ENCODE peak calls at places on chromosome 15, in six cellular contexts. M is cardiac fibroblast, I is GM13977, U is mucosa of descending colon, T is GM12865, L is natural killer cell. O is an unnamed sample.

GRCh38 chr15:96186105-96186504 is 144.4 kb upstream of the NR2F2 start:
- DNase-seq in L (no peak), I (no peak), T (peak; percentile 3), M (no peak), U (no peak), O (no peak)

GRCh38 chr15:60326824-60327654 is 70.7 kb downstream of the ANXA2 start:
- DNase-seq in T (peak; percentile 57), M (peak; percentile 78), U (peak; percentile 53), I (peak; percentile 38), L (no peak), O (peak; percentile 47)

GRCh38 chr15:75684648-75685047 is 28.0 kb downstream of the CSPG4 start:
- DNase-seq in U (no peak), M (no peak), L (no peak), I (no peak), T (no peak), O (no peak)

GRCh38 chr15:90046846-90047481 is 45.8 kb downstream of the ZNF710 start:
- DNase-seq in I (peak; percentile 58), M (no peak), T (peak; percentile 63), U (peak; percentile 85), L (no peak), O (no peak)

GRCh38 chr15:87369269-87369668 is 887.3 kb downstream of the NTRK3 start:
- DNase-seq in U (no peak), L (no peak), I (no peak), M (peak; percentile 97), T (no peak), O (no peak)

GRCh38 chr15:83753872-83754493 is 100.1 kb downstream of the ADAMTSL3 start:
- DNase-seq in T (no peak), L (no peak), M (no peak), I (no peak), U (no peak), O (no peak)

GRCh38 chr15:93121994-93122910 is 33.2 kb upstream of the RGMA start:
- DNase-seq in U (no peak), M (no peak), T (peak; percentile 7), L (no peak), I (no peak), O (no peak)

GRCh38 chr15:89457086-89457485 is 39.3 kb downstream of the RHCG start:
- DNase-seq in I (no peak), T (peak; percentile 62), L (no peak), U (no peak), M (peak; percentile 54), O (no peak)

GRCh38 chr15:83304861-83305661 is 20.6 kb upstream of the BNC1 start:
- DNase-seq in M (no peak), L (no peak), U (no peak), T (peak; percentile 5), I (no peak), O (no peak)

GRCh38 chr15:69973102-69973714 is 124.5 kb downstream of the TLE3 start:
- DNase-seq in T (peak; percentile 68), M (peak; percentile 65), U (peak; percentile 28), I (no peak), L (no peak), O (peak; percentile 67)

GRCh38 chr15:57560976-57561711 is 30.6 kb upstream of the MYZAP start:
- DNase-seq in I (peak; percentile 74), M (peak; percentile 94), U (peak; percentile 77), L (peak; percentile 44), T (peak; percentile 73), O (peak; percentile 71)

GRCh38 chr15:59266015-59266414 is 59.4 kb downstream of the LDHAL6B start:
- DNase-seq in U (peak; percentile 79), I (no peak), M (no peak), T (no peak), L (no peak), O (no peak)

GRCh38 chr15:73930371-73930770 is 4.1 kb downstream of the LOXL1 start:
- DNase-seq in I (no peak), T (no peak), L (no peak), M (peak; percentile 66), U (no peak), O (no peak)

GRCh38 chr15:34436126-34436955 is 1.3 kb downstream of the GOLGA8A start:
- DNase-seq in M (peak; percentile 7), L (no peak), T (peak; percentile 10), U (no peak), I (peak; percentile 20), O (peak; percentile 30)

GRCh38 chr15:40092416-40093223 is 16.1 kb downstream of the BMF start:
- DNase-seq in I (no peak), L (no peak), U (peak; percentile 73), M (peak; percentile 19), T (no peak), O (no peak)

GRCh38 chr15:52857937-52858336 is 67.8 kb upstream of the ONECUT1 start:
- DNase-seq in U (no peak), I (no peak), L (no peak), T (no peak), M (peak; percentile 7), O (no peak)

GRCh38 chr15:39281094-39281493 is 299.8 kb upstream of the THBS1 start:
- DNase-seq in U (no peak), M (peak; percentile 45), T (no peak), I (no peak), L (no peak), O (no peak)

GRCh38 chr15:95394186-95395067 is 936.1 kb upstream of the NR2F2 start:
- DNase-seq in M (peak; percentile 53), I (no peak), L (no peak), T (no peak), U (no peak), O (no peak)

GRCh38 chr15:75455982-75456531 is 4.6 kb upstream of the SIN3A start:
- DNase-seq in I (peak; percentile 58), M (peak; percentile 62), L (no peak), U (peak; percentile 69), T (peak; percentile 68), O (peak; percentile 82)

GRCh38 chr15:82047493-82048446 is 2.0 kb upstream of the MEX3B start:
- DNase-seq in L (no peak), I (peak; percentile 40), M (peak; percentile 43), U (peak; percentile 22), T (no peak), O (peak; percentile 21)

GRCh38 chr15:95799286-95800187 is 531.0 kb upstream of the NR2F2 start:
- DNase-seq in M (peak; percentile 91), I (no peak), T (no peak), U (no peak), L (no peak), O (no peak)

GRCh38 chr15:44719293-44719999 is 8.1 kb downstream of the B2M start:
- DNase-seq in U (peak; percentile 34), T (peak; percentile 95), I (peak; percentile 46), M (peak; percentile 30), L (no peak), O (peak; percentile 89)

GRCh38 chr15:81492303-81492702 is 118.3 kb upstream of the TMC3 start:
- DNase-seq in I (no peak), U (no peak), T (no peak), M (peak; percentile 71), L (no peak), O (no peak)

GRCh38 chr15:26082833-26083174 is 219.7 kb upstream of the ATP10A start:
- DNase-seq in M (peak; percentile 54), I (no peak), U (no peak), T (no peak), L (no peak), O (no peak)

GRCh38 chr15:80152896-80153876 is at the start of gene FAH:
- DNase-seq in L (peak; percentile 47), U (peak; percentile 49), T (peak; percentile 73), M (peak; percentile 62), I (peak; percentile 43), O (peak; percentile 71)

GRCh38 chr15:98842973-98843285 is 164.7 kb downstream of the PGPEP1L start:
- DNase-seq in I (no peak), U (no peak), T (no peak), M (no peak), L (no peak), O (no peak)

DNA sequence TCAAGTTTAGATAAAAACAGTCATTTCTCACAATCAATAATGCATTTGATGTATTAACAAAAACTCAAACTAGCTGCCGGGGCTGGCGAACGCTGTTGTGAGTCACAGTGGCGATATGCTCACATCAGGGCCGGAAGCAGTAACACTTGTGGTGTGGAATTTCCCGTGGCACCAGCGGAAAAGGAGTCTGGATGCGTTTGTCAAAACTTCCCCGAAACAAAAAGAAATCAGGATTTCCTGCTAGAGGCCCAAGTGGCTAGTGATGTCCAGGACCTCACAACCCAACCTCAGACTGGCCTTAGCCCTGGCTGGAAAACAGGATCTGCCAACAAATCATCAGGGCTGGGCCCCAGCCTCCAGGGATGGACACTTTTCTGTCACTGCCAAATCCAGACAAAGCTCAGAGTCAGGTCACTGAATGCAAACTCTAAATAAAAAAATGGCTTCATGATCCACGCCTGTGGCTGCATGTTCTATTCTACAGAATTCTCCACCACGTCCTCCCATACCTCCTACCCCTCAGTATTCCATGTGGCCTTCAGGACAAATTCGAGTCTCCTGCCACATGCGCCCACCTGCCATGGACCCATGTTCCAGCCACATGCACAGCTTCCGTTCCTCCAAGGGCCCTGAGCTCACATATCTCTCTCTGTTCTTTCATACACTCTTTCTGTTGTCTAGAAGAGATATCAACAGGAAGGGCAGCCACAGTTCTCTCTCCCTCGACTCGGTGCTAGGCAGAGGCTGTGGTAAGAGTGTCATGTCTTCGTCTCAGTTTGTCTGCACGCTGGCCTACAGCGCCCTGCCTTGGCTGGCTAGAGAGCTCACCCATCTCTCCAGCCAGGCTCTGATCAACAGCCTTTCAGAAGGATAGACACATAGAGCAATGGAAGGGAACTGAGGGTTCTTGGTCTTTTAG is 35.4 kb downstream of the EHD4 start:
- DNase-seq in U (peak; percentile 37), L (peak; percentile 64), I (peak; percentile 33), T (peak; percentile 20), M (peak; percentile 53), O (peak; percentile 86)
- TF ChIP-seq CTCF in U (no peak), L (peak; percentile 34), I (peak; percentile 40), T (no peak), M (no peak), O (no peak)

DNA sequence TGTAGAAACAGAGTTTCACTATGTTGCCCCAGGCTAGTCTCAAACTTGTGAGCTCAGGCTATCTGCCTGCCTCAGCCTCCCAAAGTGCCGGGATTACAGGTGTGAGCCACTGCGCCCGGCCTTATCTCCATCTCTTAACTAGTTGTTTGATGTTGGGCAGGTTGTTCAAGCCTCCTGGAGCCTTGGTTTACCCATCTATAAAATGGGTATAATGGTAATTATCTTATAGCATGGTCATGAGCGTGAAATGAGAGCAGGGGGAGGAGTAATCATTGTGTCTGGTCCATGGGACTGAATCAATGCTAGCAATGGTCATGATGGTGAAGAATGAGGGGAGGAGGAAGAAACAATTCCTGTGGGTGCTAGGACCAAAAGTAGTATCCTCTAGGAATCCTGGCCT is 32.0 kb downstream of the SMAD3 start:
- DNase-seq in U (no peak), T (no peak), M (no peak), L (no peak), I (no peak), O (no peak)
- TF ChIP-seq CTCF in U (no peak), T (no peak), M (no peak), L (no peak), I (no peak), O (no peak)

DNA sequence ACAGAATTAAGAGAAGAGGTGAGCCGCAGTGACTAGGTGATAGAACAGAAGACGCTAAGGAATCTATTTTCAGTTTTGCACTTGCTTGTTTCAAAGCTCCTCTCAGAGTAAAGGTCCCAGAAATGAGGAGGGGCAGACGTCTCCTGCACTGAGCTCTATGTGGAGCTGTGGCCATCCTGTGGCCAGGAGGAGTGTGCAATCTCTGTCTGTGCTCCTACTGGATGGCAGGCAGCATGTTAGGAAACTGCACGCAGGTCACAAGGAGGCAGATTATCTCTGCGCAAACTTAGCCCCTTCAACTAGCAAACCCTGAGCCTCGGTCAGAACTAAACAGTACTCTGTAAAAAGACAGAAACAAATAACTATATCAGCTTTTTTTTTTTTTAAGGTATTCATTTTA is 31.1 kb upstream of the PPIB start:
- DNase-seq in L (no peak), I (no peak), U (no peak), M (no peak), T (no peak), O (no peak)
- TF ChIP-seq CTCF in L (no peak), I (no peak), U (no peak), M (no peak), T (no peak), O (no peak)

GRCh38 chr15:85337398-85338074 is 42.9 kb upstream of the AKAP13 start:
- DNase-seq in T (no peak), U (no peak), M (peak; percentile 40), I (no peak), L (no peak), O (no peak)
- TF ChIP-seq CTCF in T (no peak), U (no peak), M (no peak), I (no peak), L (no peak), O (no peak)

O was measured in activated CD8-positive, alpha-beta T cell treated with anti-CD3 and anti-CD28 coated beads for 36 hours.